ENCODE peak calls at places on chromosome 19, in seven cellular contexts. K, A, G, V, Z, O and D are unnamed samples.

GRCh38 chr19:49592486-49593232 is 1.7 kb downstream of the PRR12 start:
- DNase-seq in K (no peak), O (peak), A (no peak), G (no peak), V (peak), Z (peak), D (peak)

GRCh38 chr19:38079926-38080380 is 144.1 kb downstream of the DPF1 start:
- DNase-seq in K (no peak), O (peak), Z (no peak), G (no peak), A (peak), V (peak), D (peak)

GRCh38 chr19:31980851-31981250 is 364.6 kb upstream of the ZNF507 start:
- DNase-seq in Z (no peak), O (no peak), G (no peak), K (no peak), A (no peak), V (no peak), D (no peak)

GRCh38 chr19:31174948-31175347 is 174.3 kb downstream of the TSHZ3 start:
- DNase-seq in K (no peak), V (no peak), G (no peak), Z (peak), A (no peak), O (no peak), D (no peak)

GRCh38 chr19:50676625-50677197 is 27.5 kb downstream of the C19orf81 start:
- DNase-seq in K (no peak), A (no peak), O (no peak), Z (no peak), V (no peak), G (no peak), D (no peak)

GRCh38 chr19:33859016-33859415 is 62.3 kb downstream of the KCTD15 start:
- DNase-seq in O (no peak), A (no peak), Z (no peak), V (no peak), K (no peak), G (no peak), D (no peak)

GRCh38 chr19:33878136-33878535 is 81.5 kb downstream of the KCTD15 start:
- DNase-seq in V (no peak), Z (no peak), A (no peak), K (no peak), G (no peak), O (no peak), D (no peak)

GRCh38 chr19:45446295-45446694 is 21.5 kb upstream of the FOSB start:
- DNase-seq in O (peak), K (no peak), A (peak), Z (no peak), V (peak), G (no peak), D (peak)

GRCh38 chr19:34096020-34096915 is 76.0 kb upstream of the LSM14A start:
- DNase-seq in V (peak), Z (peak), O (peak), G (no peak), K (peak), A (peak), D (peak)

GRCh38 chr19:18062043-18062442 is 24.7 kb downstream of the IL12RB1 start:
- DNase-seq in G (no peak), V (no peak), K (no peak), Z (no peak), A (no peak), O (no peak), D (no peak)

GRCh38 chr19:39924952-39925351 is 9.5 kb downstream of the FCGBP start:
- DNase-seq in Z (no peak), G (no peak), O (no peak), V (no peak), A (no peak), K (no peak), D (no peak)

GRCh38 chr19:39927076-39927475 is 7.4 kb downstream of the FCGBP start:
- DNase-seq in A (no peak), O (no peak), Z (no peak), G (no peak), K (no peak), V (no peak), D (no peak)

GRCh38 chr19:39927524-39928356 is 6.7 kb downstream of the FCGBP start:
- DNase-seq in A (no peak), V (no peak), Z (no peak), O (no peak), K (no peak), G (no peak), D (no peak)

GRCh38 chr19:39924389-39924788 is 10.0 kb downstream of the FCGBP start:
- DNase-seq in K (no peak), G (no peak), O (no peak), V (no peak), A (no peak), Z (no peak), D (no peak)

DNA sequence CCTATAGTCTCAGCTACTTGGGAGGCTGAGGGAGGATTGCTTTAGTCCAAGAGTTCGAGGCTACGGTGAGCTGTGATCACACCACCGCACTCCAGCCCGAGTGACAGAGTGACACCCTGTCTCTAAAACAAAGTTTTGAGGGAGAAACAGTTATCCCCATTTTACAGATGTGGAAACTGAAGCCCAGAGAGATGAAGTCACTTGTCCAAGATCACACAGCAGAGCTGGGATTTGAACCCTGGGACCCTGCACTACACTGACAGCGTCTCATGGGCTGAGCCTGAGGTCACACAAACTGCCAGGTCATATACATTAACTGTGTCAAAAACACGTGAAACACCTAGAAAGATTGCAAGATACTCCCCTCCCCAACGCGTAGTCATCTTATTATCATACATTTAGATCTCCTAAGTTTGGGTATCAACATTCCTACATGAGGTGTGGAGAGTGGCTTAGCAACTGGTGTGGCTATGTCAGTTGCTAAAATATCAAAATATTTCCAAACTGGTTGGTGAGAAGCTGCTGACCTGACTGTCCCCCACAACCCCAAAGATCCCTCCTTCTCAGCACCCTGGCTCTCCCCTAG is 8.2 kb downstream of the FCGBP start:
- DNase-seq in G (no peak), V (peak), K (no peak), O (no peak), Z (no peak), A (no peak), D (peak)
- H2AK5ac ChIP-seq in G (no peak), V (no peak), K (peak), O (no peak), Z (no peak), A (no peak), D (no peak)

GRCh38 chr19:52028027-52028779 is at the start of gene ZNF614:
- DNase-seq in O (peak), K (peak), V (peak), Z (peak), G (no peak), A (peak), D (peak)

GRCh38 chr19:52034051-52034728 is 6.0 kb upstream of the ZNF614 start:
- DNase-seq in V (no peak), O (peak), G (no peak), K (no peak), A (peak), Z (no peak), D (peak)

GRCh38 chr19:52028780-52029123 is 573 bp upstream of the ZNF614 start:
- DNase-seq in K (no peak), Z (no peak), G (no peak), A (no peak), V (no peak), O (no peak), D (no peak)
- H2AK5ac ChIP-seq in K (no peak), Z (no peak), G (no peak), A (no peak), V (no peak), O (no peak), D (no peak)

GRCh38 chr19:8042900-8043299 is 9.7 kb upstream of the CCL25 start:
- DNase-seq in O (no peak), K (no peak), Z (no peak), A (no peak), G (no peak), V (no peak), D (no peak)

GRCh38 chr19:8041553-8041952 is 11.0 kb upstream of the CCL25 start:
- DNase-seq in Z (no peak), K (no peak), G (no peak), V (no peak), O (no peak), A (no peak), D (no peak)

GRCh38 chr19:8045872-8046568 is 6.5 kb upstream of the CCL25 start:
- DNase-seq in O (no peak), A (no peak), V (peak), Z (no peak), K (no peak), G (no peak), D (no peak)

GRCh38 chr19:8046569-8047165 is 5.9 kb upstream of the CCL25 start:
- DNase-seq in K (no peak), O (no peak), Z (no peak), A (no peak), V (no peak), G (no peak), D (no peak)

GRCh38 chr19:8044018-8044417 is 8.5 kb upstream of the CCL25 start:
- DNase-seq in G (no peak), K (no peak), Z (no peak), A (no peak), V (no peak), O (no peak), D (no peak)
- H2AK5ac ChIP-seq in G (no peak), K (peak), Z (no peak), A (no peak), V (no peak), O (no peak), D (no peak)

DNA sequence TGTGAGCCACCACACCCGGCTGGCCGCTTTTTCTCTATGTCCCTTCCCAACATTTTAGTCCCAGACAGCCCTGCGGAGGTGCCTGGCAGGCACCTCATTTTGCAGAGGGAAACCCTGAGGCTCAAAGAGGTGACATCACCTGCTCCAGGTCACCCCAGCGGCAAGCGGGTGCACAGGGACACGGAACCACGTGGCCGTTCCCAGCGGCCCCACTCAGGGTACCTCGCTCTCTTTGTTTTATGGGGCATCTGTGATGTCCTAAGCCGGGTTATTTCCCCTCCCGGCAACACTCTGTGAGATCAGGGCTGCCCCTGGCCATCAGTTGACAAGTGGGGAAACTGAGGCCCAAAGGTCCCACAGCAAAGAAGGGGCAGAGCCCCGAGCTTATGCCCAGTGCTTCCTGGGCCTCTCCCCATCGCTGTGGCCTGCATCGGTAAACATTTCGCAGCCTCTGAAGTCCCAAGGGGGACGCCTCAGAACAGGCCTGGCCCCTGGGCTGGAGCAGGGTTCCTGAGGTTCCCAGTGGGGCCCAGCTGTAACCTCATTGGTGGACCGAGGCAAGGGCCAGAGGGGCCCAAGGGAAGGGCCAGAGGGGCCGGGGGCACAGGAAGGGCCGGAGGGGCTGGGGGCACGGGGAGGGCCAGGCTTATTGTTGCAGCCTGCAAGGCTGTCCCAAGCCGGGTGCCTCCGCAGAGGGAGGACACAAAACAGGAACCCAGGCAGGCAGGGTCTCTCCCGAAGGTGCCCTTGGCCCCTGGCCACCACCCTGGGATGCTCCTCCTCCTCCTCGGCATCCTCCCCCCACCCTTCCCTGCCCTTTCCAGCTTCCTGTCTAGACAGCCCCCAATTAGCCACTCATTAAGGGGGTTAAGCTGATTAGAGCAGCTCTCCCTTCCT is 39.0 kb downstream of the SMIM24 start:
- DNase-seq in O (no peak), G (no peak), A (no peak), V (no peak), K (no peak), Z (no peak), D (peak)
- H2AK5ac ChIP-seq in O (no peak), G (peak), A (no peak), V (no peak), K (peak), Z (no peak), D (peak)

GRCh38 chr19:42762782-42763181 is 2.7 kb downstream of the PSG8 start:
- DNase-seq in V (no peak), O (no peak), G (no peak), Z (no peak), K (no peak), A (no peak), D (no peak)
- H2AK5ac ChIP-seq in V (no peak), O (no peak), G (no peak), Z (no peak), K (no peak), A (peak), D (no peak)

DNA sequence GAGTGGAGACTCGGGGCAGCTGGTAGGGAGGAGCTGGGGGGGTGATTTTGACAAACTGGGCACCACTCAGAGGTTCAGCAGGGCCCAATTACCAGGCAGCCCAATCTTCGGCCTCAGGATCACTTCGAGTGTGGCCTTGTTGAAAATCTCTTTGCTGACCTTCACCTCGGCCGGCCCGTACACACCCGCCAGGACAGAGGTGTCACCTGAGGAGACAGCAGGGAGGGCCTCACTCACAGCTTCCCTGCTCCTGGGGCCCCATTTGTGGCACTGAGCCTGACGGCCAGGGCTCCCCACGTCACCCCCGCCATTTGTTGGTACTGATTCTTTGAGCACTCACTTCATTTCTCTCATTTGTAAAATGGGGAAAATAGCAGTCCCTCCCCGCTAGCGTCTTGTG is 4.4 kb downstream of the EXOSC5 start:
- DNase-seq in A (no peak), V (no peak), Z (no peak), O (no peak), K (no peak), G (no peak), D (no peak)
- H2AK5ac ChIP-seq in A (no peak), V (no peak), Z (no peak), O (no peak), K (no peak), G (no peak), D (no peak)

DNA sequence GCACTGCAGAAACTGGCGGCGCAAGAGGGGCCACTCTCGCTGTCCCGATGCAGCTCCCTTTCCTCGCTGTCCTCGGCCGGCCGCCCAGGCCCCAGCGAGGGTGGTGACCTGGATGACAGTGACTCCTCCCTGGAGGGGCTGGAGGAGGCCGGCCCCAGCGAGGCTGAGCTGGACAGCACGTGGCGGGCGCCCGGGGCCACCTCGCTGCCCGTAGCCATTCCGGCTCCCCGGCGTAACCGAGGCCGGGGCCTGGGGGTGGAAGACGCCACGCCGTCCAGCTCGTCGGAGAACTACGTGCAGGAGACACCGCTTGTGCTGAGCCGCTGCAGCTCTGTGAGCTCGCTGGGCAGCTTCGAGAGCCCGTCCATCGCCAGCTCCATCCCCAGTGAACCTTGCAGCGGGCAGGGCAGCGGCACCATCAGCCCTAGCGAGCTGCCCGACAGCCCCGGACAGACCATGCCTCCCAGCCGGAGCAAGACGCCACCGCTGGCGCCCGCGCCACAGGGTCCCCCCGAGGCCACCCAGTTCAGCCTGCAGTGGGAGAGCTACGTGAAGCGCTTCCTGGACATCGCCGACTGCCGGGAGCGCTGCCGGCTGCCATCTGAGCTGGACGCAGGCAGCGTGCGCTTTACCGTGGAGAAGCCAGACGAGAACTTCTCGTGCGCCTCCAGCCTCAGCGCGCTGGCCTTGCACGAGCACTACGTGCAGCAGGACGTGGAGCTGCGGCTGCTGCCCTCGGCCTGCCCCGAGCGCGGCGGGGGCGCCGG is 12.4 kb downstream of the C19orf25 start:
- DNase-seq in A (no peak), O (no peak), V (no peak), Z (no peak), G (no peak), K (no peak), D (no peak)
- H2AK5ac ChIP-seq in A (no peak), O (no peak), V (no peak), Z (no peak), G (no peak), K (peak), D (no peak)

GRCh38 chr19:54608205-54608604 is 14.8 kb downstream of the LILRA1 start:
- DNase-seq in O (no peak), V (no peak), G (no peak), Z (no peak), K (no peak), A (no peak), D (no peak)

GRCh38 chr19:54606230-54606629 is 12.8 kb downstream of the LILRA1 start:
- DNase-seq in G (no peak), A (no peak), V (peak), O (no peak), K (no peak), Z (no peak), D (no peak)

GRCh38 chr19:54606891-54607781 is 13.7 kb downstream of the LILRA1 start:
- DNase-seq in V (peak), K (no peak), A (no peak), G (no peak), O (no peak), Z (no peak), D (no peak)

GRCh38 chr19:54608792-54609191 is 15.4 kb downstream of the LILRA1 start:
- DNase-seq in K (no peak), V (no peak), O (no peak), Z (no peak), G (no peak), A (no peak), D (no peak)

GRCh38 chr19:54607782-54608150 is 14.3 kb downstream of the LILRA1 start:
- DNase-seq in G (no peak), V (no peak), A (no peak), K (no peak), Z (no peak), O (no peak), D (no peak)
- H2AK5ac ChIP-seq in G (no peak), V (no peak), A (no peak), K (no peak), Z (no peak), O (no peak), D (no peak)

GRCh38 chr19:17002455-17002854 is 24.2 kb downstream of the CPAMD8 start:
- DNase-seq in V (no peak), A (no peak), G (no peak), O (no peak), Z (no peak), K (no peak), D (no peak)
- H2AK5ac ChIP-seq in V (no peak), A (no peak), G (no peak), O (no peak), Z (no peak), K (no peak), D (no peak)